ENCODE peak calls at places on chromosomes 2 and 18, in ten cellular contexts. One of them, this sample, is unnamed.

GRCh38 chr2:201769664-201770373 is 10.9 kb downstream of the ALS2 start:
- DNase-seq in activated T-helper 1 cell treated with Interleukin-2 at 50 U/mL for 16 hours: no peak
- DNase-seq in T-helper 2 cell: no peak
- DNase-seq in NCI-H226: no peak
- DNase-seq in HFF-Myc: no peak
- DNase-seq in esophagus squamous epithelium: no peak
- DNase-seq in iPS DF 19.7: no peak
- DNase-seq in progenitor cell of endocrine pancreas: no peak
- DNase-seq in stimulated activated CD8-positive, alpha-beta memory T cell treated with anti-CD3 and anti-CD28 coated beads, Interleukin-15, amount 100 ng/mL, for 48 hours: no peak
- DNase-seq in lung microvascular endothelial cell: peak
- DNase-seq in this sample: peak

GRCh38 chr2:10165816-10166488 is 43.4 kb downstream of the RRM2 start:
- DNase-seq in stimulated activated CD8-positive, alpha-beta memory T cell treated with anti-CD3 and anti-CD28 coated beads, Interleukin-15, amount 100 ng/mL, for 48 hours: no peak
- DNase-seq in esophagus squamous epithelium: no peak
- DNase-seq in HFF-Myc: no peak
- DNase-seq in T-helper 2 cell: no peak
- DNase-seq in activated T-helper 1 cell treated with Interleukin-2 at 50 U/mL for 16 hours: no peak
- DNase-seq in lung microvascular endothelial cell: no peak
- DNase-seq in iPS DF 19.7: no peak
- DNase-seq in NCI-H226: no peak
- DNase-seq in progenitor cell of endocrine pancreas: no peak
- DNase-seq in this sample: no peak

GRCh38 chr18:55422456-55423185 is 165.4 kb downstream of the TCF4 start:
- DNase-seq in T-helper 2 cell: no peak
- DNase-seq in esophagus squamous epithelium: no peak
- DNase-seq in progenitor cell of endocrine pancreas: no peak
- DNase-seq in iPS DF 19.7: no peak
- DNase-seq in activated T-helper 1 cell treated with Interleukin-2 at 50 U/mL for 16 hours: no peak
- DNase-seq in HFF-Myc: no peak
- DNase-seq in lung microvascular endothelial cell: peak
- DNase-seq in stimulated activated CD8-positive, alpha-beta memory T cell treated with anti-CD3 and anti-CD28 coated beads, Interleukin-15, amount 100 ng/mL, for 48 hours: no peak
- DNase-seq in NCI-H226: no peak
- DNase-seq in this sample: peak

GRCh38 chr2:118565816-118566540 is 281.5 kb downstream of the EN1 start:
- DNase-seq in activated T-helper 1 cell treated with Interleukin-2 at 50 U/mL for 16 hours: no peak
- DNase-seq in progenitor cell of endocrine pancreas: no peak
- DNase-seq in iPS DF 19.7: no peak
- DNase-seq in lung microvascular endothelial cell: no peak
- DNase-seq in NCI-H226: no peak
- DNase-seq in HFF-Myc: no peak
- DNase-seq in stimulated activated CD8-positive, alpha-beta memory T cell treated with anti-CD3 and anti-CD28 coated beads, Interleukin-15, amount 100 ng/mL, for 48 hours: no peak
- DNase-seq in esophagus squamous epithelium: no peak
- DNase-seq in T-helper 2 cell: no peak
- DNase-seq in this sample: no peak

GRCh38 chr2:108268001-108268400 is 20.7 kb upstream of the SULT1C2 start:
- DNase-seq in lung microvascular endothelial cell: peak
- DNase-seq in iPS DF 19.7: no peak
- DNase-seq in HFF-Myc: no peak
- DNase-seq in activated T-helper 1 cell treated with Interleukin-2 at 50 U/mL for 16 hours: no peak
- DNase-seq in T-helper 2 cell: no peak
- DNase-seq in progenitor cell of endocrine pancreas: no peak
- DNase-seq in esophagus squamous epithelium: no peak
- DNase-seq in stimulated activated CD8-positive, alpha-beta memory T cell treated with anti-CD3 and anti-CD28 coated beads, Interleukin-15, amount 100 ng/mL, for 48 hours: no peak
- DNase-seq in NCI-H226: peak
- DNase-seq in this sample: peak

GRCh38 chr2:110978148-110978547 is 142.6 kb upstream of the BCL2L11 start:
- DNase-seq in HFF-Myc: no peak
- DNase-seq in NCI-H226: no peak
- DNase-seq in lung microvascular endothelial cell: no peak
- DNase-seq in stimulated activated CD8-positive, alpha-beta memory T cell treated with anti-CD3 and anti-CD28 coated beads, Interleukin-15, amount 100 ng/mL, for 48 hours: no peak
- DNase-seq in T-helper 2 cell: no peak
- DNase-seq in esophagus squamous epithelium: no peak
- DNase-seq in progenitor cell of endocrine pancreas: no peak
- DNase-seq in iPS DF 19.7: no peak
- DNase-seq in activated T-helper 1 cell treated with Interleukin-2 at 50 U/mL for 16 hours: no peak
- DNase-seq in this sample: no peak

GRCh38 chr2:109475531-109476210 is 138.1 kb downstream of the SEPTIN10 start:
- DNase-seq in esophagus squamous epithelium: no peak
- DNase-seq in NCI-H226: no peak
- DNase-seq in HFF-Myc: no peak
- DNase-seq in stimulated activated CD8-positive, alpha-beta memory T cell treated with anti-CD3 and anti-CD28 coated beads, Interleukin-15, amount 100 ng/mL, for 48 hours: no peak
- DNase-seq in iPS DF 19.7: no peak
- DNase-seq in T-helper 2 cell: no peak
- DNase-seq in activated T-helper 1 cell treated with Interleukin-2 at 50 U/mL for 16 hours: no peak
- DNase-seq in progenitor cell of endocrine pancreas: no peak
- DNase-seq in lung microvascular endothelial cell: peak
- DNase-seq in this sample: peak

GRCh38 chr18:7754725-7755181 is 187.6 kb downstream of the PTPRM start:
- DNase-seq in stimulated activated CD8-positive, alpha-beta memory T cell treated with anti-CD3 and anti-CD28 coated beads, Interleukin-15, amount 100 ng/mL, for 48 hours: no peak
- DNase-seq in progenitor cell of endocrine pancreas: no peak
- DNase-seq in esophagus squamous epithelium: no peak
- DNase-seq in HFF-Myc: no peak
- DNase-seq in T-helper 2 cell: no peak
- DNase-seq in NCI-H226: no peak
- DNase-seq in iPS DF 19.7: no peak
- DNase-seq in activated T-helper 1 cell treated with Interleukin-2 at 50 U/mL for 16 hours: no peak
- DNase-seq in lung microvascular endothelial cell: no peak
- DNase-seq in this sample: no peak

GRCh38 chr2:217731805-217732204 is 271.0 kb downstream of the TNS1 start:
- DNase-seq in activated T-helper 1 cell treated with Interleukin-2 at 50 U/mL for 16 hours: no peak
- DNase-seq in iPS DF 19.7: no peak
- DNase-seq in T-helper 2 cell: no peak
- DNase-seq in esophagus squamous epithelium: no peak
- DNase-seq in progenitor cell of endocrine pancreas: no peak
- DNase-seq in HFF-Myc: no peak
- DNase-seq in stimulated activated CD8-positive, alpha-beta memory T cell treated with anti-CD3 and anti-CD28 coated beads, Interleukin-15, amount 100 ng/mL, for 48 hours: no peak
- DNase-seq in lung microvascular endothelial cell: no peak
- DNase-seq in NCI-H226: no peak
- DNase-seq in this sample: peak

GRCh38 chr2:15722980-15723379 is 131.3 kb downstream of the DDX1 start:
- DNase-seq in NCI-H226: no peak
- DNase-seq in esophagus squamous epithelium: no peak
- DNase-seq in iPS DF 19.7: no peak
- DNase-seq in stimulated activated CD8-positive, alpha-beta memory T cell treated with anti-CD3 and anti-CD28 coated beads, Interleukin-15, amount 100 ng/mL, for 48 hours: no peak
- DNase-seq in progenitor cell of endocrine pancreas: no peak
- DNase-seq in HFF-Myc: no peak
- DNase-seq in activated T-helper 1 cell treated with Interleukin-2 at 50 U/mL for 16 hours: no peak
- DNase-seq in T-helper 2 cell: no peak
- DNase-seq in lung microvascular endothelial cell: no peak
- DNase-seq in this sample: no peak

GRCh38 chr2:200578778-200579177 is 7.0 kb upstream of the AOX1 start:
- DNase-seq in progenitor cell of endocrine pancreas: no peak
- DNase-seq in HFF-Myc: peak
- DNase-seq in esophagus squamous epithelium: no peak
- DNase-seq in iPS DF 19.7: no peak
- DNase-seq in NCI-H226: no peak
- DNase-seq in activated T-helper 1 cell treated with Interleukin-2 at 50 U/mL for 16 hours: no peak
- DNase-seq in lung microvascular endothelial cell: peak
- DNase-seq in T-helper 2 cell: no peak
- DNase-seq in stimulated activated CD8-positive, alpha-beta memory T cell treated with anti-CD3 and anti-CD28 coated beads, Interleukin-15, amount 100 ng/mL, for 48 hours: no peak
- DNase-seq in this sample: peak

GRCh38 chr2:239298126-239298804 is 102.6 kb downstream of the HDAC4 start:
- DNase-seq in esophagus squamous epithelium: no peak
- DNase-seq in lung microvascular endothelial cell: no peak
- DNase-seq in progenitor cell of endocrine pancreas: no peak
- DNase-seq in NCI-H226: no peak
- DNase-seq in iPS DF 19.7: no peak
- DNase-seq in HFF-Myc: no peak
- DNase-seq in T-helper 2 cell: no peak
- DNase-seq in activated T-helper 1 cell treated with Interleukin-2 at 50 U/mL for 16 hours: peak
- DNase-seq in stimulated activated CD8-positive, alpha-beta memory T cell treated with anti-CD3 and anti-CD28 coated beads, Interleukin-15, amount 100 ng/mL, for 48 hours: peak
- DNase-seq in this sample: no peak

GRCh38 chr2:221129657-221130056 is 442.4 kb downstream of the EPHA4 start:
- DNase-seq in iPS DF 19.7: no peak
- DNase-seq in T-helper 2 cell: no peak
- DNase-seq in NCI-H226: no peak
- DNase-seq in activated T-helper 1 cell treated with Interleukin-2 at 50 U/mL for 16 hours: no peak
- DNase-seq in stimulated activated CD8-positive, alpha-beta memory T cell treated with anti-CD3 and anti-CD28 coated beads, Interleukin-15, amount 100 ng/mL, for 48 hours: no peak
- DNase-seq in esophagus squamous epithelium: no peak
- DNase-seq in HFF-Myc: no peak
- DNase-seq in lung microvascular endothelial cell: no peak
- DNase-seq in progenitor cell of endocrine pancreas: no peak
- DNase-seq in this sample: no peak

GRCh38 chr2:240494194-240494793 is 58.8 kb downstream of the GPC1 start:
- DNase-seq in NCI-H226: no peak
- DNase-seq in activated T-helper 1 cell treated with Interleukin-2 at 50 U/mL for 16 hours: no peak
- DNase-seq in lung microvascular endothelial cell: no peak
- DNase-seq in esophagus squamous epithelium: no peak
- DNase-seq in stimulated activated CD8-positive, alpha-beta memory T cell treated with anti-CD3 and anti-CD28 coated beads, Interleukin-15, amount 100 ng/mL, for 48 hours: no peak
- DNase-seq in progenitor cell of endocrine pancreas: no peak
- DNase-seq in iPS DF 19.7: no peak
- DNase-seq in HFF-Myc: no peak
- DNase-seq in T-helper 2 cell: no peak
- DNase-seq in this sample: no peak

GRCh38 chr2:112698834-112699515 is 21.8 kb upstream of the NT5DC4 start:
- DNase-seq in iPS DF 19.7: no peak
- DNase-seq in progenitor cell of endocrine pancreas: no peak
- DNase-seq in HFF-Myc: no peak
- DNase-seq in esophagus squamous epithelium: no peak
- DNase-seq in stimulated activated CD8-positive, alpha-beta memory T cell treated with anti-CD3 and anti-CD28 coated beads, Interleukin-15, amount 100 ng/mL, for 48 hours: no peak
- DNase-seq in NCI-H226: no peak
- DNase-seq in activated T-helper 1 cell treated with Interleukin-2 at 50 U/mL for 16 hours: no peak
- DNase-seq in T-helper 2 cell: no peak
- DNase-seq in lung microvascular endothelial cell: no peak
- DNase-seq in this sample: no peak

GRCh38 chr2:200306969-200307811 is 697 bp downstream of the SPATS2L start:
- DNase-seq in lung microvascular endothelial cell: peak
- DNase-seq in stimulated activated CD8-positive, alpha-beta memory T cell treated with anti-CD3 and anti-CD28 coated beads, Interleukin-15, amount 100 ng/mL, for 48 hours: peak
- DNase-seq in iPS DF 19.7: no peak
- DNase-seq in T-helper 2 cell: no peak
- DNase-seq in HFF-Myc: no peak
- DNase-seq in progenitor cell of endocrine pancreas: peak
- DNase-seq in NCI-H226: no peak
- DNase-seq in esophagus squamous epithelium: no peak
- DNase-seq in activated T-helper 1 cell treated with Interleukin-2 at 50 U/mL for 16 hours: peak
- DNase-seq in this sample: peak

GRCh38 chr2:120442541-120442922 is 96.6 kb downstream of the INHBB start:
- DNase-seq in esophagus squamous epithelium: no peak
- DNase-seq in activated T-helper 1 cell treated with Interleukin-2 at 50 U/mL for 16 hours: no peak
- DNase-seq in NCI-H226: no peak
- DNase-seq in iPS DF 19.7: no peak
- DNase-seq in lung microvascular endothelial cell: no peak
- DNase-seq in T-helper 2 cell: no peak
- DNase-seq in progenitor cell of endocrine pancreas: no peak
- DNase-seq in stimulated activated CD8-positive, alpha-beta memory T cell treated with anti-CD3 and anti-CD28 coated beads, Interleukin-15, amount 100 ng/mL, for 48 hours: no peak
- DNase-seq in HFF-Myc: no peak
- DNase-seq in this sample: no peak

GRCh38 chr18:79275992-79276391 is 119.7 kb upstream of the NFATC1 start:
- DNase-seq in NCI-H226: no peak
- DNase-seq in activated T-helper 1 cell treated with Interleukin-2 at 50 U/mL for 16 hours: no peak
- DNase-seq in T-helper 2 cell: no peak
- DNase-seq in progenitor cell of endocrine pancreas: no peak
- DNase-seq in lung microvascular endothelial cell: no peak
- DNase-seq in iPS DF 19.7: no peak
- DNase-seq in stimulated activated CD8-positive, alpha-beta memory T cell treated with anti-CD3 and anti-CD28 coated beads, Interleukin-15, amount 100 ng/mL, for 48 hours: no peak
- DNase-seq in HFF-Myc: no peak
- DNase-seq in esophagus squamous epithelium: no peak
- DNase-seq in this sample: peak

GRCh38 chr2:40719414-40719813 is 267.5 kb upstream of the SLC8A1 start:
- DNase-seq in T-helper 2 cell: no peak
- DNase-seq in iPS DF 19.7: no peak
- DNase-seq in stimulated activated CD8-positive, alpha-beta memory T cell treated with anti-CD3 and anti-CD28 coated beads, Interleukin-15, amount 100 ng/mL, for 48 hours: no peak
- DNase-seq in progenitor cell of endocrine pancreas: no peak
- DNase-seq in NCI-H226: no peak
- DNase-seq in HFF-Myc: no peak
- DNase-seq in lung microvascular endothelial cell: no peak
- DNase-seq in esophagus squamous epithelium: no peak
- DNase-seq in activated T-helper 1 cell treated with Interleukin-2 at 50 U/mL for 16 hours: no peak
- DNase-seq in this sample: no peak

GRCh38 chr2:96642564-96643350 is at the start of gene FER1L5:
- DNase-seq in stimulated activated CD8-positive, alpha-beta memory T cell treated with anti-CD3 and anti-CD28 coated beads, Interleukin-15, amount 100 ng/mL, for 48 hours: no peak
- DNase-seq in esophagus squamous epithelium: no peak
- DNase-seq in HFF-Myc: no peak
- DNase-seq in activated T-helper 1 cell treated with Interleukin-2 at 50 U/mL for 16 hours: no peak
- DNase-seq in iPS DF 19.7: peak
- DNase-seq in T-helper 2 cell: no peak
- DNase-seq in progenitor cell of endocrine pancreas: no peak
- DNase-seq in NCI-H226: no peak
- DNase-seq in lung microvascular endothelial cell: no peak
- DNase-seq in this sample: peak

GRCh38 chr2:71951067-71951436 is 196.6 kb downstream of the CYP26B1 start:
- DNase-seq in stimulated activated CD8-positive, alpha-beta memory T cell treated with anti-CD3 and anti-CD28 coated beads, Interleukin-15, amount 100 ng/mL, for 48 hours: no peak
- DNase-seq in T-helper 2 cell: no peak
- DNase-seq in HFF-Myc: no peak
- DNase-seq in iPS DF 19.7: no peak
- DNase-seq in lung microvascular endothelial cell: no peak
- DNase-seq in progenitor cell of endocrine pancreas: no peak
- DNase-seq in activated T-helper 1 cell treated with Interleukin-2 at 50 U/mL for 16 hours: no peak
- DNase-seq in NCI-H226: no peak
- DNase-seq in esophagus squamous epithelium: no peak
- DNase-seq in this sample: no peak

GRCh38 chr2:120770176-120770575 is 34.5 kb downstream of the GLI2 start:
- DNase-seq in HFF-Myc: no peak
- DNase-seq in T-helper 2 cell: no peak
- DNase-seq in stimulated activated CD8-positive, alpha-beta memory T cell treated with anti-CD3 and anti-CD28 coated beads, Interleukin-15, amount 100 ng/mL, for 48 hours: no peak
- DNase-seq in progenitor cell of endocrine pancreas: no peak
- DNase-seq in NCI-H226: no peak
- DNase-seq in iPS DF 19.7: no peak
- DNase-seq in esophagus squamous epithelium: no peak
- DNase-seq in activated T-helper 1 cell treated with Interleukin-2 at 50 U/mL for 16 hours: no peak
- DNase-seq in lung microvascular endothelial cell: no peak
- DNase-seq in this sample: no peak

GRCh38 chr18:5717241-5717640 is 173.4 kb upstream of the EPB41L3 start:
- DNase-seq in T-helper 2 cell: no peak
- DNase-seq in iPS DF 19.7: no peak
- DNase-seq in activated T-helper 1 cell treated with Interleukin-2 at 50 U/mL for 16 hours: no peak
- DNase-seq in lung microvascular endothelial cell: no peak
- DNase-seq in stimulated activated CD8-positive, alpha-beta memory T cell treated with anti-CD3 and anti-CD28 coated beads, Interleukin-15, amount 100 ng/mL, for 48 hours: no peak
- DNase-seq in HFF-Myc: no peak
- DNase-seq in NCI-H226: no peak
- DNase-seq in esophagus squamous epithelium: no peak
- DNase-seq in progenitor cell of endocrine pancreas: no peak
- DNase-seq in this sample: no peak

GRCh38 chr2:68169308-68169707 is 11.6 kb downstream of the PNO1 start:
- DNase-seq in lung microvascular endothelial cell: no peak
- DNase-seq in NCI-H226: no peak
- DNase-seq in HFF-Myc: no peak
- DNase-seq in T-helper 2 cell: no peak
- DNase-seq in activated T-helper 1 cell treated with Interleukin-2 at 50 U/mL for 16 hours: no peak
- DNase-seq in progenitor cell of endocrine pancreas: no peak
- DNase-seq in esophagus squamous epithelium: no peak
- DNase-seq in iPS DF 19.7: no peak
- DNase-seq in stimulated activated CD8-positive, alpha-beta memory T cell treated with anti-CD3 and anti-CD28 coated beads, Interleukin-15, amount 100 ng/mL, for 48 hours: no peak
- DNase-seq in this sample: no peak

GRCh38 chr2:41966920-41967319 is 80.9 kb upstream of the PKDCC start:
- DNase-seq in progenitor cell of endocrine pancreas: no peak
- DNase-seq in stimulated activated CD8-positive, alpha-beta memory T cell treated with anti-CD3 and anti-CD28 coated beads, Interleukin-15, amount 100 ng/mL, for 48 hours: no peak
- DNase-seq in esophagus squamous epithelium: no peak
- DNase-seq in HFF-Myc: no peak
- DNase-seq in NCI-H226: no peak
- DNase-seq in iPS DF 19.7: no peak
- DNase-seq in lung microvascular endothelial cell: no peak
- DNase-seq in T-helper 2 cell: no peak
- DNase-seq in activated T-helper 1 cell treated with Interleukin-2 at 50 U/mL for 16 hours: no peak
- DNase-seq in this sample: no peak

GRCh38 chr2:111944536-111945210 is 46.3 kb downstream of the MERTK start:
- DNase-seq in T-helper 2 cell: no peak
- DNase-seq in esophagus squamous epithelium: no peak
- DNase-seq in stimulated activated CD8-positive, alpha-beta memory T cell treated with anti-CD3 and anti-CD28 coated beads, Interleukin-15, amount 100 ng/mL, for 48 hours: no peak
- DNase-seq in NCI-H226: no peak
- DNase-seq in activated T-helper 1 cell treated with Interleukin-2 at 50 U/mL for 16 hours: no peak
- DNase-seq in HFF-Myc: no peak
- DNase-seq in progenitor cell of endocrine pancreas: no peak
- DNase-seq in iPS DF 19.7: no peak
- DNase-seq in lung microvascular endothelial cell: no peak
- DNase-seq in this sample: no peak

GRCh38 chr2:180625006-180625844 is 355.2 kb upstream of the UBE2E3 start:
- DNase-seq in activated T-helper 1 cell treated with Interleukin-2 at 50 U/mL for 16 hours: no peak
- DNase-seq in iPS DF 19.7: no peak
- DNase-seq in stimulated activated CD8-positive, alpha-beta memory T cell treated with anti-CD3 and anti-CD28 coated beads, Interleukin-15, amount 100 ng/mL, for 48 hours: no peak
- DNase-seq in lung microvascular endothelial cell: peak
- DNase-seq in T-helper 2 cell: no peak
- DNase-seq in NCI-H226: peak
- DNase-seq in progenitor cell of endocrine pancreas: no peak
- DNase-seq in HFF-Myc: peak
- DNase-seq in esophagus squamous epithelium: no peak
- DNase-seq in this sample: peak

GRCh38 chr2:15721411-15722094 is 129.9 kb downstream of the DDX1 start:
- DNase-seq in stimulated activated CD8-positive, alpha-beta memory T cell treated with anti-CD3 and anti-CD28 coated beads, Interleukin-15, amount 100 ng/mL, for 48 hours: no peak
- DNase-seq in progenitor cell of endocrine pancreas: no peak
- DNase-seq in iPS DF 19.7: no peak
- DNase-seq in HFF-Myc: no peak
- DNase-seq in activated T-helper 1 cell treated with Interleukin-2 at 50 U/mL for 16 hours: no peak
- DNase-seq in lung microvascular endothelial cell: no peak
- DNase-seq in T-helper 2 cell: no peak
- DNase-seq in esophagus squamous epithelium: no peak
- DNase-seq in NCI-H226: no peak
- DNase-seq in this sample: no peak